ENCODE peak calls at places on chromosomes 3 and 15, in nine cellular contexts. One of them, this sample, is unnamed. For H3K4me1, the result is how much of the 10 kb centered on the place peaks cover.

GRCh38 chr15:77838061-77838460 is 205.3 kb upstream of the LINGO1 start:
- DNase-seq in small intestine: no peak
- DNase-seq in mucosa of descending colon: peak
- DNase-seq in CD8-positive, alpha-beta T cell: no peak
- DNase-seq in BE2C: no peak
- DNase-seq in HAP-1: no peak
- DNase-seq in body of pancreas: no peak
- DNase-seq in right cardiac atrium: no peak
- DNase-seq in GM23338: no peak
- DNase-seq in this sample: no peak

GRCh38 chr3:17136251-17136721 is 251.5 kb downstream of the PLCL2 start:
- DNase-seq in small intestine: no peak
- DNase-seq in mucosa of descending colon: no peak
- DNase-seq in CD8-positive, alpha-beta T cell: no peak
- DNase-seq in BE2C: peak
- DNase-seq in HAP-1: no peak
- DNase-seq in body of pancreas: no peak
- DNase-seq in right cardiac atrium: peak
- DNase-seq in GM23338: no peak
- DNase-seq in this sample: no peak

GRCh38 chr3:11290743-11291680 is 18.8 kb downstream of the ATG7 start:
- DNase-seq in small intestine: peak
- DNase-seq in mucosa of descending colon: no peak
- DNase-seq in CD8-positive, alpha-beta T cell: peak
- DNase-seq in BE2C: no peak
- DNase-seq in HAP-1: no peak
- DNase-seq in body of pancreas: no peak
- DNase-seq in right cardiac atrium: no peak
- DNase-seq in GM23338: no peak
- DNase-seq in this sample: peak

GRCh38 chr3:171755015-171755589 is 55.2 kb downstream of the PLD1 start:
- DNase-seq in small intestine: no peak
- DNase-seq in mucosa of descending colon: no peak
- DNase-seq in CD8-positive, alpha-beta T cell: no peak
- DNase-seq in BE2C: no peak
- DNase-seq in HAP-1: no peak
- DNase-seq in body of pancreas: no peak
- DNase-seq in right cardiac atrium: no peak
- DNase-seq in GM23338: no peak
- DNase-seq in this sample: no peak

GRCh38 chr3:155230382-155230781 is 63.1 kb downstream of the STRIT1 start:
- DNase-seq in small intestine: no peak
- DNase-seq in mucosa of descending colon: no peak
- DNase-seq in CD8-positive, alpha-beta T cell: no peak
- DNase-seq in BE2C: no peak
- DNase-seq in HAP-1: no peak
- DNase-seq in body of pancreas: no peak
- DNase-seq in right cardiac atrium: no peak
- DNase-seq in GM23338: no peak
- DNase-seq in this sample: peak

GRCh38 chr15:28004143-28005003 is 94.7 kb downstream of the OCA2 start:
- DNase-seq in small intestine: no peak
- DNase-seq in mucosa of descending colon: no peak
- DNase-seq in CD8-positive, alpha-beta T cell: no peak
- DNase-seq in BE2C: no peak
- DNase-seq in HAP-1: no peak
- DNase-seq in body of pancreas: no peak
- DNase-seq in right cardiac atrium: no peak
- DNase-seq in GM23338: no peak
- DNase-seq in this sample: no peak

GRCh38 chr3:31010491-31010890 is 116.0 kb upstream of the GADL1 start:
- DNase-seq in small intestine: no peak
- DNase-seq in mucosa of descending colon: no peak
- DNase-seq in CD8-positive, alpha-beta T cell: no peak
- DNase-seq in BE2C: no peak
- DNase-seq in HAP-1: no peak
- DNase-seq in body of pancreas: no peak
- DNase-seq in right cardiac atrium: no peak
- DNase-seq in GM23338: no peak
- DNase-seq in this sample: peak

GRCh38 chr3:194197981-194198695 is 62.2 kb downstream of the HES1 start:
- DNase-seq in small intestine: no peak
- DNase-seq in mucosa of descending colon: no peak
- DNase-seq in CD8-positive, alpha-beta T cell: no peak
- DNase-seq in BE2C: no peak
- DNase-seq in HAP-1: no peak
- DNase-seq in body of pancreas: no peak
- DNase-seq in right cardiac atrium: no peak
- DNase-seq in GM23338: no peak
- DNase-seq in this sample: no peak

GRCh38 chr15:65096481-65097385 is 18.3 kb downstream of the UBAP1L start:
- DNase-seq in small intestine: no peak
- DNase-seq in mucosa of descending colon: no peak
- DNase-seq in CD8-positive, alpha-beta T cell: no peak
- DNase-seq in BE2C: no peak
- DNase-seq in HAP-1: no peak
- DNase-seq in body of pancreas: no peak
- DNase-seq in right cardiac atrium: no peak
- DNase-seq in GM23338: no peak
- DNase-seq in this sample: no peak

GRCh38 chr3:141477224-141477623 is 9.6 kb upstream of the RASA2 start:
- DNase-seq in small intestine: no peak
- DNase-seq in mucosa of descending colon: no peak
- DNase-seq in CD8-positive, alpha-beta T cell: no peak
- DNase-seq in BE2C: no peak
- DNase-seq in HAP-1: no peak
- DNase-seq in body of pancreas: no peak
- DNase-seq in right cardiac atrium: no peak
- DNase-seq in GM23338: no peak
- DNase-seq in this sample: peak

GRCh38 chr15:64596701-64597468 is 136.5 kb downstream of the ZNF609 start:
- DNase-seq in small intestine: peak
- DNase-seq in mucosa of descending colon: no peak
- DNase-seq in CD8-positive, alpha-beta T cell: peak
- DNase-seq in BE2C: peak
- DNase-seq in HAP-1: peak
- DNase-seq in body of pancreas: no peak
- DNase-seq in right cardiac atrium: no peak
- DNase-seq in GM23338: peak
- DNase-seq in this sample: peak

GRCh38 chr3:160213181-160213580 is 12.0 kb upstream of the C3orf80 start:
- DNase-seq in small intestine: no peak
- DNase-seq in mucosa of descending colon: no peak
- DNase-seq in CD8-positive, alpha-beta T cell: no peak
- DNase-seq in BE2C: no peak
- DNase-seq in HAP-1: no peak
- DNase-seq in body of pancreas: no peak
- DNase-seq in right cardiac atrium: no peak
- DNase-seq in GM23338: no peak
- DNase-seq in this sample: no peak

GRCh38 chr15:77795446-77795845 is 162.7 kb upstream of the LINGO1 start:
- DNase-seq in small intestine: no peak
- DNase-seq in mucosa of descending colon: no peak
- DNase-seq in CD8-positive, alpha-beta T cell: no peak
- DNase-seq in BE2C: no peak
- DNase-seq in HAP-1: no peak
- DNase-seq in body of pancreas: no peak
- DNase-seq in right cardiac atrium: no peak
- DNase-seq in GM23338: no peak
- DNase-seq in this sample: no peak

DNA sequence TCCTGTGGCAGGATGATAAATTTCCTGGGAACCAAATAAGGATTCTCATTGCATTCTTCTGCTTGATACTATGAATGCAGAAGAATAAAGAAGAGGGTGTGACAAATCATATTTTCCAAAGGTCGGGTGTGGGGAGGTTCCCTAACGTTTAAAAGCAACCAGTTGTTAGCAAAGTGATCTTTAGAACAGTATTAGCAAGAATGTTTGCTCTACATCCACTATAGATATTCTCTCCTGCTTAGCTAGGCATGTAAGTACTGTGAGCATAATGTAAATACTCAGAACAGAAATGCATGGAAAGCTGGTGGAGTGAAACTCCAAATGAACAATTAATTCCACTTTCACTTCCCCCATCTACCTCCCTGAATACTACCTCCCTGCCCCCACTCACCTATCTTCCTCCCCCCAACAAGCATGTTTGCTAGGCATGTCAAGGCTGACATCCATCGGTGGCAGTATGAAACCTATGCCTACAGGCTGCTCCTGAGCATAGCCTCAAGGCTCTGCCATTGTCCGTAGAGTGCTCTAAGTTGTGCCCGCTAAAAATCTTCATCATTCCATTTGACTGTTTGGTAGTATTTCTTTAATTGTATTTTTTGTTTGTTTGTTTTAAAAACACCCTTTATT is 329.7 kb downstream of the TIGIT start:
- DNase-seq in small intestine: peak
- DNase-seq in mucosa of descending colon: no peak
- DNase-seq in CD8-positive, alpha-beta T cell: no peak
- DNase-seq in BE2C: peak
- DNase-seq in HAP-1: no peak
- DNase-seq in body of pancreas: no peak
- DNase-seq in right cardiac atrium: peak
- DNase-seq in GM23338: no peak
- DNase-seq in this sample: peak
- H3K4me3 ChIP-seq in small intestine: no peak
- H3K4me3 ChIP-seq in mucosa of descending colon: no peak
- H3K4me3 ChIP-seq in CD8-positive, alpha-beta T cell: no peak
- H3K4me3 ChIP-seq in BE2C: peak
- H3K4me3 ChIP-seq in HAP-1: no peak
- H3K4me3 ChIP-seq in body of pancreas: no peak
- H3K4me3 ChIP-seq in right cardiac atrium: peak
- H3K4me3 ChIP-seq in GM23338: no peak
- H3K4me3 ChIP-seq in this sample: peak

GRCh38 chr3:32474201-32474600 is 28.5 kb downstream of the CMTM6 start:
- DNase-seq in small intestine: no peak
- DNase-seq in mucosa of descending colon: no peak
- DNase-seq in CD8-positive, alpha-beta T cell: no peak
- DNase-seq in BE2C: no peak
- DNase-seq in HAP-1: no peak
- DNase-seq in body of pancreas: no peak
- DNase-seq in right cardiac atrium: no peak
- DNase-seq in GM23338: no peak
- DNase-seq in this sample: no peak

GRCh38 chr3:32472716-32473115 is 29.9 kb downstream of the CMTM6 start:
- DNase-seq in small intestine: no peak
- DNase-seq in mucosa of descending colon: no peak
- DNase-seq in CD8-positive, alpha-beta T cell: no peak
- DNase-seq in BE2C: no peak
- DNase-seq in HAP-1: no peak
- DNase-seq in body of pancreas: no peak
- DNase-seq in right cardiac atrium: no peak
- DNase-seq in GM23338: no peak
- DNase-seq in this sample: no peak

GRCh38 chr3:32467333-32468070 is 35.1 kb downstream of the CMTM6 start:
- DNase-seq in small intestine: peak
- DNase-seq in mucosa of descending colon: peak
- DNase-seq in CD8-positive, alpha-beta T cell: peak
- DNase-seq in BE2C: peak
- DNase-seq in HAP-1: peak
- DNase-seq in body of pancreas: peak
- DNase-seq in right cardiac atrium: peak
- DNase-seq in GM23338: peak
- DNase-seq in this sample: peak

GRCh38 chr3:32469151-32469874 is 33.3 kb downstream of the CMTM6 start:
- DNase-seq in small intestine: no peak
- DNase-seq in mucosa of descending colon: no peak
- DNase-seq in CD8-positive, alpha-beta T cell: no peak
- DNase-seq in BE2C: no peak
- DNase-seq in HAP-1: no peak
- DNase-seq in body of pancreas: no peak
- DNase-seq in right cardiac atrium: no peak
- DNase-seq in GM23338: no peak
- DNase-seq in this sample: no peak

GRCh38 chr3:32470362-32470761 is 32.3 kb downstream of the CMTM6 start:
- DNase-seq in small intestine: no peak
- DNase-seq in mucosa of descending colon: no peak
- DNase-seq in CD8-positive, alpha-beta T cell: no peak
- DNase-seq in BE2C: no peak
- DNase-seq in HAP-1: no peak
- DNase-seq in body of pancreas: no peak
- DNase-seq in right cardiac atrium: no peak
- DNase-seq in GM23338: no peak
- DNase-seq in this sample: no peak
- H3K4me1 ChIP-seq in small intestine: under half
- H3K4me1 ChIP-seq in mucosa of descending colon: under half
- H3K4me1 ChIP-seq in CD8-positive, alpha-beta T cell: under half
- H3K4me1 ChIP-seq in BE2C: under half
- H3K4me1 ChIP-seq in HAP-1: under half
- H3K4me1 ChIP-seq in body of pancreas: under half
- H3K4me1 ChIP-seq in right cardiac atrium: under half
- H3K4me1 ChIP-seq in GM23338: under half
- H3K4me1 ChIP-seq in this sample: under half

GRCh38 chr3:111737712-111738097 is 121.4 kb upstream of the PHLDB2 start:
- DNase-seq in small intestine: no peak
- DNase-seq in mucosa of descending colon: no peak
- DNase-seq in CD8-positive, alpha-beta T cell: no peak
- DNase-seq in BE2C: no peak
- DNase-seq in HAP-1: no peak
- DNase-seq in body of pancreas: peak
- DNase-seq in right cardiac atrium: no peak
- DNase-seq in GM23338: no peak
- DNase-seq in this sample: peak
- H3K4me3 ChIP-seq in small intestine: no peak
- H3K4me3 ChIP-seq in mucosa of descending colon: no peak
- H3K4me3 ChIP-seq in CD8-positive, alpha-beta T cell: no peak
- H3K4me3 ChIP-seq in BE2C: no peak
- H3K4me3 ChIP-seq in HAP-1: no peak
- H3K4me3 ChIP-seq in body of pancreas: no peak
- H3K4me3 ChIP-seq in right cardiac atrium: no peak
- H3K4me3 ChIP-seq in GM23338: no peak
- H3K4me3 ChIP-seq in this sample: no peak

GRCh38 chr15:31234815-31235214 is 91.8 kb upstream of the KLF13 start:
- DNase-seq in small intestine: no peak
- DNase-seq in mucosa of descending colon: no peak
- DNase-seq in CD8-positive, alpha-beta T cell: no peak
- DNase-seq in BE2C: no peak
- DNase-seq in HAP-1: no peak
- DNase-seq in body of pancreas: no peak
- DNase-seq in right cardiac atrium: no peak
- DNase-seq in GM23338: no peak
- DNase-seq in this sample: no peak

GRCh38 chr15:31235298-31236183 is 91.1 kb upstream of the KLF13 start:
- DNase-seq in small intestine: peak
- DNase-seq in mucosa of descending colon: peak
- DNase-seq in CD8-positive, alpha-beta T cell: no peak
- DNase-seq in BE2C: peak
- DNase-seq in HAP-1: peak
- DNase-seq in body of pancreas: peak
- DNase-seq in right cardiac atrium: peak
- DNase-seq in GM23338: no peak
- DNase-seq in this sample: peak

GRCh38 chr15:31237042-31237324 is 89.7 kb upstream of the KLF13 start:
- DNase-seq in small intestine: no peak
- DNase-seq in mucosa of descending colon: no peak
- DNase-seq in CD8-positive, alpha-beta T cell: no peak
- DNase-seq in BE2C: no peak
- DNase-seq in HAP-1: no peak
- DNase-seq in body of pancreas: no peak
- DNase-seq in right cardiac atrium: no peak
- DNase-seq in GM23338: no peak
- DNase-seq in this sample: no peak

GRCh38 chr15:31238369-31238768 is 88.3 kb upstream of the KLF13 start:
- DNase-seq in small intestine: no peak
- DNase-seq in mucosa of descending colon: no peak
- DNase-seq in CD8-positive, alpha-beta T cell: no peak
- DNase-seq in BE2C: no peak
- DNase-seq in HAP-1: no peak
- DNase-seq in body of pancreas: no peak
- DNase-seq in right cardiac atrium: no peak
- DNase-seq in GM23338: no peak
- DNase-seq in this sample: no peak

GRCh38 chr15:31236184-31237041 is 90.2 kb upstream of the KLF13 start:
- DNase-seq in small intestine: peak
- DNase-seq in mucosa of descending colon: peak
- DNase-seq in CD8-positive, alpha-beta T cell: no peak
- DNase-seq in BE2C: peak
- DNase-seq in HAP-1: no peak
- DNase-seq in body of pancreas: peak
- DNase-seq in right cardiac atrium: peak
- DNase-seq in GM23338: no peak
- DNase-seq in this sample: peak
- H3K4me1 ChIP-seq in small intestine: under half
- H3K4me1 ChIP-seq in mucosa of descending colon: under half
- H3K4me1 ChIP-seq in CD8-positive, alpha-beta T cell: under half
- H3K4me1 ChIP-seq in BE2C: under half
- H3K4me1 ChIP-seq in HAP-1: under half
- H3K4me1 ChIP-seq in body of pancreas: under half
- H3K4me1 ChIP-seq in right cardiac atrium: under half
- H3K4me1 ChIP-seq in GM23338: under half
- H3K4me1 ChIP-seq in this sample: under half